ENCODE peak calls at places on chromosomes 2 and 18, in ten cellular contexts. One of them, this sample, is unnamed.

GRCh38 chr2:206774871-206775270 is 9.5 kb downstream of the FASTKD2 start:
- DNase-seq in AG09309: no peak
- DNase-seq in PC-9: no peak
- DNase-seq in brain microvascular endothelial cell: no peak
- DNase-seq in CD8-positive, alpha-beta T cell: no peak
- DNase-seq in tibial artery: no peak
- DNase-seq in HCT116: no peak
- DNase-seq in adrenal gland: no peak
- DNase-seq in dorsolateral prefrontal cortex: no peak
- DNase-seq in astrocyte of the spinal cord: no peak
- DNase-seq in this sample: no peak

GRCh38 chr2:129910446-129911362 is 68.8 kb upstream of the RAB6C start:
- DNase-seq in AG09309: no peak
- DNase-seq in PC-9: no peak
- DNase-seq in brain microvascular endothelial cell: no peak
- DNase-seq in CD8-positive, alpha-beta T cell: no peak
- DNase-seq in tibial artery: no peak
- DNase-seq in HCT116: no peak
- DNase-seq in adrenal gland: peak
- DNase-seq in dorsolateral prefrontal cortex: no peak
- DNase-seq in astrocyte of the spinal cord: no peak
- DNase-seq in this sample: no peak

GRCh38 chr2:225337183-225337582 is 62.3 kb upstream of the NYAP2 start:
- DNase-seq in AG09309: peak
- DNase-seq in PC-9: no peak
- DNase-seq in brain microvascular endothelial cell: peak
- DNase-seq in CD8-positive, alpha-beta T cell: no peak
- DNase-seq in tibial artery: no peak
- DNase-seq in HCT116: no peak
- DNase-seq in adrenal gland: no peak
- DNase-seq in dorsolateral prefrontal cortex: no peak
- DNase-seq in astrocyte of the spinal cord: peak
- DNase-seq in this sample: peak

GRCh38 chr18:40925071-40925541 is 1029.9 kb upstream of the PIK3C3 start:
- DNase-seq in AG09309: no peak
- DNase-seq in PC-9: no peak
- DNase-seq in brain microvascular endothelial cell: no peak
- DNase-seq in CD8-positive, alpha-beta T cell: no peak
- DNase-seq in tibial artery: no peak
- DNase-seq in HCT116: no peak
- DNase-seq in adrenal gland: no peak
- DNase-seq in dorsolateral prefrontal cortex: no peak
- DNase-seq in astrocyte of the spinal cord: no peak
- DNase-seq in this sample: no peak

GRCh38 chr2:32941944-32942690 is 4.6 kb upstream of the LTBP1 start:
- DNase-seq in AG09309: no peak
- DNase-seq in PC-9: no peak
- DNase-seq in brain microvascular endothelial cell: no peak
- DNase-seq in CD8-positive, alpha-beta T cell: no peak
- DNase-seq in tibial artery: no peak
- DNase-seq in HCT116: no peak
- DNase-seq in adrenal gland: no peak
- DNase-seq in dorsolateral prefrontal cortex: no peak
- DNase-seq in astrocyte of the spinal cord: no peak
- DNase-seq in this sample: no peak

GRCh38 chr18:43525149-43525548 is 247.9 kb upstream of the SYT4 start:
- DNase-seq in AG09309: no peak
- DNase-seq in PC-9: no peak
- DNase-seq in brain microvascular endothelial cell: no peak
- DNase-seq in CD8-positive, alpha-beta T cell: no peak
- DNase-seq in tibial artery: no peak
- DNase-seq in HCT116: no peak
- DNase-seq in adrenal gland: no peak
- DNase-seq in dorsolateral prefrontal cortex: no peak
- DNase-seq in astrocyte of the spinal cord: no peak
- DNase-seq in this sample: no peak

GRCh38 chr18:27785815-27786537 is 391.0 kb downstream of the CDH2 start:
- DNase-seq in AG09309: no peak
- DNase-seq in PC-9: no peak
- DNase-seq in brain microvascular endothelial cell: no peak
- DNase-seq in CD8-positive, alpha-beta T cell: no peak
- DNase-seq in tibial artery: no peak
- DNase-seq in HCT116: no peak
- DNase-seq in adrenal gland: no peak
- DNase-seq in dorsolateral prefrontal cortex: no peak
- DNase-seq in astrocyte of the spinal cord: no peak
- DNase-seq in this sample: no peak

GRCh38 chr2:145845207-145845894 is 1325.4 kb upstream of the ZEB2 start:
- DNase-seq in AG09309: no peak
- DNase-seq in PC-9: no peak
- DNase-seq in brain microvascular endothelial cell: peak
- DNase-seq in CD8-positive, alpha-beta T cell: no peak
- DNase-seq in tibial artery: no peak
- DNase-seq in HCT116: no peak
- DNase-seq in adrenal gland: no peak
- DNase-seq in dorsolateral prefrontal cortex: no peak
- DNase-seq in astrocyte of the spinal cord: no peak
- DNase-seq in this sample: no peak

GRCh38 chr2:66561645-66562336 is 126.9 kb downstream of the MEIS1 start:
- DNase-seq in AG09309: no peak
- DNase-seq in PC-9: no peak
- DNase-seq in brain microvascular endothelial cell: no peak
- DNase-seq in CD8-positive, alpha-beta T cell: no peak
- DNase-seq in tibial artery: no peak
- DNase-seq in HCT116: no peak
- DNase-seq in adrenal gland: no peak
- DNase-seq in dorsolateral prefrontal cortex: no peak
- DNase-seq in astrocyte of the spinal cord: no peak
- DNase-seq in this sample: no peak

GRCh38 chr18:79523738-79524180 is 128.0 kb downstream of the NFATC1 start:
- DNase-seq in AG09309: no peak
- DNase-seq in PC-9: no peak
- DNase-seq in brain microvascular endothelial cell: no peak
- DNase-seq in CD8-positive, alpha-beta T cell: peak
- DNase-seq in tibial artery: peak
- DNase-seq in HCT116: no peak
- DNase-seq in adrenal gland: peak
- DNase-seq in dorsolateral prefrontal cortex: no peak
- DNase-seq in astrocyte of the spinal cord: no peak
- DNase-seq in this sample: no peak

GRCh38 chr2:152491139-152491472 is 156.1 kb downstream of the FMNL2 start:
- DNase-seq in AG09309: no peak
- DNase-seq in PC-9: no peak
- DNase-seq in brain microvascular endothelial cell: no peak
- DNase-seq in CD8-positive, alpha-beta T cell: no peak
- DNase-seq in tibial artery: peak
- DNase-seq in HCT116: no peak
- DNase-seq in adrenal gland: peak
- DNase-seq in dorsolateral prefrontal cortex: peak
- DNase-seq in astrocyte of the spinal cord: no peak
- DNase-seq in this sample: no peak

GRCh38 chr18:45006934-45007333 is 326.2 kb downstream of the SETBP1 start:
- DNase-seq in AG09309: no peak
- DNase-seq in PC-9: no peak
- DNase-seq in brain microvascular endothelial cell: no peak
- DNase-seq in CD8-positive, alpha-beta T cell: no peak
- DNase-seq in tibial artery: no peak
- DNase-seq in HCT116: no peak
- DNase-seq in adrenal gland: no peak
- DNase-seq in dorsolateral prefrontal cortex: no peak
- DNase-seq in astrocyte of the spinal cord: peak
- DNase-seq in this sample: no peak

GRCh38 chr2:29233428-29233827 is 118.2 kb downstream of the CLIP4 start:
- DNase-seq in AG09309: no peak
- DNase-seq in PC-9: peak
- DNase-seq in brain microvascular endothelial cell: no peak
- DNase-seq in CD8-positive, alpha-beta T cell: no peak
- DNase-seq in tibial artery: no peak
- DNase-seq in HCT116: no peak
- DNase-seq in adrenal gland: no peak
- DNase-seq in dorsolateral prefrontal cortex: no peak
- DNase-seq in astrocyte of the spinal cord: no peak
- DNase-seq in this sample: no peak

GRCh38 chr2:11541693-11542274 is 7.9 kb downstream of the GREB1 start:
- DNase-seq in AG09309: no peak
- DNase-seq in PC-9: no peak
- DNase-seq in brain microvascular endothelial cell: no peak
- DNase-seq in CD8-positive, alpha-beta T cell: no peak
- DNase-seq in tibial artery: no peak
- DNase-seq in HCT116: no peak
- DNase-seq in adrenal gland: peak
- DNase-seq in dorsolateral prefrontal cortex: no peak
- DNase-seq in astrocyte of the spinal cord: no peak
- DNase-seq in this sample: no peak
- H3K4me3 ChIP-seq in AG09309: no peak
- H3K4me3 ChIP-seq in PC-9: no peak
- H3K4me3 ChIP-seq in brain microvascular endothelial cell: no peak
- H3K4me3 ChIP-seq in CD8-positive, alpha-beta T cell: no peak
- H3K4me3 ChIP-seq in tibial artery: no peak
- H3K4me3 ChIP-seq in HCT116: no peak
- H3K4me3 ChIP-seq in adrenal gland: no peak
- H3K4me3 ChIP-seq in dorsolateral prefrontal cortex: no peak
- H3K4me3 ChIP-seq in astrocyte of the spinal cord: no peak
- H3K4me3 ChIP-seq in this sample: no peak

DNA sequence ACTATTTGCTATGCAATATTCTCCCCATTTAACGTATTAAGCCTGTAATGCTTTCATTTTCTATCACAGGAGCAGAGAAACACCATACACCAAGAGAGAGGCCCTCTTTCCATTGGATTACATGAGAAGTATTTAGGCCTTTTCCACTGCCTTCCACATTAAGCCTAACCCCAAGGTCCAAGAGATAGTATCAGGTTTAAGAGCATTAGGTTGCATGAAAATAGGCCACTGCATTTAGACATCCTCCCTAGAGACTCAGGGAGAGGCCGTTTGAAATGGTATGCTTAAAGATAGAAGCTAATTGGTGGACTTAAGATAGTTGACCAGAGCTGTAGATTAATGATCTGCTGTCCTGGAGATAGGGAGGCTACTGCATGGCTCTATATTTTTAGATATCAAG is 128.5 kb upstream of the PTPRM start:
- DNase-seq in AG09309: no peak
- DNase-seq in PC-9: no peak
- DNase-seq in brain microvascular endothelial cell: no peak
- DNase-seq in CD8-positive, alpha-beta T cell: no peak
- DNase-seq in tibial artery: no peak
- DNase-seq in HCT116: no peak
- DNase-seq in adrenal gland: no peak
- DNase-seq in dorsolateral prefrontal cortex: no peak
- DNase-seq in astrocyte of the spinal cord: no peak
- DNase-seq in this sample: no peak
- TF ChIP-seq CTCF in AG09309: no peak
- TF ChIP-seq CTCF in PC-9: no peak
- TF ChIP-seq CTCF in brain microvascular endothelial cell: no peak
- TF ChIP-seq CTCF in CD8-positive, alpha-beta T cell: no peak
- TF ChIP-seq CTCF in tibial artery: no peak
- TF ChIP-seq CTCF in HCT116: no peak
- TF ChIP-seq CTCF in adrenal gland: no peak
- TF ChIP-seq CTCF in dorsolateral prefrontal cortex: no peak
- TF ChIP-seq CTCF in astrocyte of the spinal cord: no peak
- TF ChIP-seq CTCF in this sample: no peak

DNA sequence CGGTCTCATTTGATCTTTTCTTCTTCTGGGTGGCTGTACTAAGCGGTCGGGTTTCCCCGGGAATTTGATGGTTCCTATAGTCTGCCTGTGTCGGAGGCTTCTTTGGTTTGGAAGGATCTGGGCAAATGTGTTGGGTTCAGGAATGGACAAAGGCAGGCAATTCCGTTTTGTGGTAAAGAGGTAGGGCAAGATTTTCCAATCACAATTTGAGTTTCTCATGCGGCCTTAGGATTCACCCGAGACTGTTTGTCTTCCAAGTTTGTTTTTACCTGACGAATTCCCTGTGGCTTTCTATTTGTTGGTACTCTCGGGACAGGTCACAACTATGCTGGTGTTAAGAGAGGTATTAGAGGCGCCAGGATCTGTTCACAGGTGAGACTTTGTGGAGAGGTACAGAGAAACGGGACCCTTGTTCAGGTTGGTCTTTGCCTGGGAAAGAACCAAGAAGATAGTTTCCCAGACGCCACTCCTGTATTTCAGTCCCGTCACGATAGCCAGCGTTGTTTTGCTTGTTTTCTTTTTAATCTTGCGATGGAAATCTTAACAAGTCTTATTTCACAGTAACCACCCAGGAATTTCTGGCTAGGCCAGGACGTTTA is 3.0 kb downstream of the SP5 start:
- DNase-seq in AG09309: no peak
- DNase-seq in PC-9: no peak
- DNase-seq in brain microvascular endothelial cell: no peak
- DNase-seq in CD8-positive, alpha-beta T cell: no peak
- DNase-seq in tibial artery: no peak
- DNase-seq in HCT116: no peak
- DNase-seq in adrenal gland: no peak
- DNase-seq in dorsolateral prefrontal cortex: no peak
- DNase-seq in astrocyte of the spinal cord: no peak
- DNase-seq in this sample: no peak
- H3K4me3 ChIP-seq in AG09309: no peak
- H3K4me3 ChIP-seq in PC-9: no peak
- H3K4me3 ChIP-seq in brain microvascular endothelial cell: no peak
- H3K4me3 ChIP-seq in CD8-positive, alpha-beta T cell: no peak
- H3K4me3 ChIP-seq in tibial artery: no peak
- H3K4me3 ChIP-seq in HCT116: no peak
- H3K4me3 ChIP-seq in adrenal gland: no peak
- H3K4me3 ChIP-seq in dorsolateral prefrontal cortex: no peak
- H3K4me3 ChIP-seq in astrocyte of the spinal cord: no peak
- H3K4me3 ChIP-seq in this sample: no peak

GRCh38 chr2:208384637-208385036 is 22.0 kb upstream of the PTH2R start:
- DNase-seq in AG09309: no peak
- DNase-seq in PC-9: no peak
- DNase-seq in brain microvascular endothelial cell: no peak
- DNase-seq in CD8-positive, alpha-beta T cell: no peak
- DNase-seq in tibial artery: no peak
- DNase-seq in HCT116: no peak
- DNase-seq in adrenal gland: no peak
- DNase-seq in dorsolateral prefrontal cortex: no peak
- DNase-seq in astrocyte of the spinal cord: no peak
- DNase-seq in this sample: no peak
- TF ChIP-seq CTCF in AG09309: no peak
- TF ChIP-seq CTCF in PC-9: no peak
- TF ChIP-seq CTCF in brain microvascular endothelial cell: no peak
- TF ChIP-seq CTCF in CD8-positive, alpha-beta T cell: no peak
- TF ChIP-seq CTCF in tibial artery: no peak
- TF ChIP-seq CTCF in HCT116: no peak
- TF ChIP-seq CTCF in adrenal gland: no peak
- TF ChIP-seq CTCF in dorsolateral prefrontal cortex: no peak
- TF ChIP-seq CTCF in astrocyte of the spinal cord: no peak
- TF ChIP-seq CTCF in this sample: no peak

GRCh38 chr2:240232264-240232915 is 91.9 kb upstream of the OTOS start:
- DNase-seq in AG09309: no peak
- DNase-seq in PC-9: no peak
- DNase-seq in brain microvascular endothelial cell: no peak
- DNase-seq in CD8-positive, alpha-beta T cell: no peak
- DNase-seq in tibial artery: peak
- DNase-seq in HCT116: no peak
- DNase-seq in adrenal gland: peak
- DNase-seq in dorsolateral prefrontal cortex: no peak
- DNase-seq in astrocyte of the spinal cord: no peak
- DNase-seq in this sample: no peak
- H3K4me3 ChIP-seq in AG09309: no peak
- H3K4me3 ChIP-seq in PC-9: peak
- H3K4me3 ChIP-seq in brain microvascular endothelial cell: no peak
- H3K4me3 ChIP-seq in CD8-positive, alpha-beta T cell: no peak
- H3K4me3 ChIP-seq in tibial artery: no peak
- H3K4me3 ChIP-seq in HCT116: no peak
- H3K4me3 ChIP-seq in adrenal gland: no peak
- H3K4me3 ChIP-seq in dorsolateral prefrontal cortex: no peak
- H3K4me3 ChIP-seq in astrocyte of the spinal cord: no peak
- H3K4me3 ChIP-seq in this sample: no peak

GRCh38 chr2:200741468-200742202 is 70.1 kb upstream of the BZW1 start:
- DNase-seq in AG09309: no peak
- DNase-seq in PC-9: peak
- DNase-seq in brain microvascular endothelial cell: no peak
- DNase-seq in CD8-positive, alpha-beta T cell: no peak
- DNase-seq in tibial artery: no peak
- DNase-seq in HCT116: no peak
- DNase-seq in adrenal gland: no peak
- DNase-seq in dorsolateral prefrontal cortex: no peak
- DNase-seq in astrocyte of the spinal cord: no peak
- DNase-seq in this sample: no peak
- TF ChIP-seq CTCF in AG09309: no peak
- TF ChIP-seq CTCF in PC-9: no peak
- TF ChIP-seq CTCF in brain microvascular endothelial cell: no peak
- TF ChIP-seq CTCF in CD8-positive, alpha-beta T cell: no peak
- TF ChIP-seq CTCF in tibial artery: no peak
- TF ChIP-seq CTCF in HCT116: no peak
- TF ChIP-seq CTCF in adrenal gland: no peak
- TF ChIP-seq CTCF in dorsolateral prefrontal cortex: no peak
- TF ChIP-seq CTCF in astrocyte of the spinal cord: no peak
- TF ChIP-seq CTCF in this sample: no peak

This sample was measured in astrocyte of the cerebellum.